ENCODE peak calls at places on chromosomes 7 and 10, in six cellular contexts. G is H54, S is sigmoid colon, F is IMR-90, K is HCT116, E is spleen. L is an unnamed sample.

GRCh38 chr10:130531312-130531711 is 395.1 kb downstream of the GLRX3 start:
- DNase-seq in G (no peak), S (no peak), F (no peak), K (no peak), E (no peak), L (no peak)

GRCh38 chr10:71351628-71352319 is 32.7 kb downstream of the SLC29A3 start:
- DNase-seq in G (no peak), S (no peak), F (no peak), K (no peak), E (no peak), L (no peak)

GRCh38 chr10:8420182-8420581 is 365.7 kb downstream of the GATA3 start:
- DNase-seq in G (no peak), S (no peak), F (no peak), K (no peak), E (no peak), L (no peak)

GRCh38 chr10:11823122-11823988 is at the start of gene PROSER2:
- DNase-seq in G (peak; percentile 71), S (no peak), F (peak; percentile 52), K (peak; percentile 27), E (peak; percentile 79), L (peak; percentile 84)

GRCh38 chr7:31082017-31082416 is 29.9 kb downstream of the ADCYAP1R1 start:
- DNase-seq in G (no peak), S (peak; percentile 57), F (no peak), K (no peak), E (peak; percentile 44), L (no peak)

GRCh38 chr7:24778543-24779282 is 21.4 kb upstream of the GSDME start:
- DNase-seq in G (peak; percentile 66), S (peak; percentile 70), F (peak; percentile 95), K (no peak), E (no peak), L (peak; percentile 27)

GRCh38 chr10:35554036-35554435 is 51.1 kb upstream of the GJD4 start:
- DNase-seq in G (no peak), S (no peak), F (no peak), K (no peak), E (no peak), L (no peak)

GRCh38 chr7:127251458-127252379 is 1.0 kb downstream of the GRM8 start:
- DNase-seq in G (no peak), S (no peak), F (no peak), K (no peak), E (peak; percentile 70), L (no peak)

GRCh38 chr7:101676956-101677355 is 47.9 kb upstream of the MYL10 start:
- DNase-seq in G (no peak), S (no peak), F (no peak), K (no peak), E (no peak), L (no peak)

GRCh38 chr10:102868976-102869289 is 337 bp upstream of the AS3MT start:
- DNase-seq in G (no peak), S (no peak), F (no peak), K (no peak), E (no peak), L (no peak)

GRCh38 chr10:47294501-47294900 is 5.5 kb upstream of the GDF10 start:
- DNase-seq in G (no peak), S (peak; percentile 50), F (no peak), K (no peak), E (no peak), L (no peak)

GRCh38 chr10:29353291-29353690 is 64.4 kb downstream of the LYZL1 start:
- DNase-seq in G (no peak), S (no peak), F (peak; percentile 13), K (no peak), E (no peak), L (no peak)

GRCh38 chr7:126065766-126066165 is 1136.1 kb upstream of the POT1 start:
- DNase-seq in G (no peak), S (no peak), F (no peak), K (no peak), E (no peak), L (no peak)

GRCh38 chr10:80459047-80459865 is 5.1 kb downstream of the TSPAN14 start:
- DNase-seq in G (peak; percentile 72), S (peak; percentile 80), F (no peak), K (no peak), E (peak; percentile 93), L (peak; percentile 88)

GRCh38 chr10:29535012-29535777 is 99.6 kb downstream of the SVIL start:
- DNase-seq in G (peak; percentile 53), S (peak; percentile 81), F (peak; percentile 88), K (peak; percentile 16), E (no peak), L (no peak)

GRCh38 chr10:78550090-78550489 is 516.4 kb downstream of the RPS24 start:
- DNase-seq in G (no peak), S (no peak), F (no peak), K (no peak), E (no peak), L (no peak)

GRCh38 chr10:114821293-114821914 is at the start of gene FHIP2A:
- DNase-seq in G (peak; percentile 71), S (peak; percentile 82), F (peak; percentile 66), K (peak; percentile 54), E (peak; percentile 97), L (peak; percentile 93)
- TF ChIP-seq POLR2A in G (peak; percentile 62), S (no peak), F (peak; percentile 27), K (peak; percentile 30), E (no peak), L (peak; percentile 40)

GRCh38 chr10:73625884-73626753 is 15.2 kb downstream of the MYOZ1 start:
- DNase-seq in G (peak; percentile 98), S (peak; percentile 98), F (peak; percentile 98), K (peak; percentile 95), E (peak; percentile 98), L (peak; percentile 98)
- TF ChIP-seq POLR2A in G (peak; percentile 70), S (no peak), F (peak; percentile 88), K (peak; percentile 88), E (no peak), L (peak; percentile 92)

GRCh38 chr10:96089670-96090462 is 40.2 kb upstream of the ZNF518A start:
- DNase-seq in G (peak; percentile 83), S (peak; percentile 96), F (peak; percentile 96), K (peak; percentile 85), E (peak; percentile 97), L (peak; percentile 98)
- TF ChIP-seq POLR2A in G (peak; percentile 71), S (no peak), F (peak; percentile 79), K (peak; percentile 9), E (peak; percentile 42), L (peak; percentile 93)

GRCh38 chr7:44075296-44076075 is 6.8 kb downstream of the POLM start:
- DNase-seq in G (no peak), S (peak; percentile 52), F (no peak), K (no peak), E (peak; percentile 72), L (no peak)

GRCh38 chr7:44072364-44073231 is 7.2 kb upstream of the PGAM2 start:
- DNase-seq in G (peak; percentile 97), S (peak; percentile 90), F (peak; percentile 84), K (peak; percentile 48), E (peak; percentile 86), L (peak; percentile 57)

GRCh38 chr7:44074349-44074695 is 8.0 kb downstream of the POLM start:
- DNase-seq in G (no peak), S (no peak), F (no peak), K (no peak), E (no peak), L (no peak)

GRCh38 chr7:44071726-44072363 is 6.5 kb upstream of the PGAM2 start:
- DNase-seq in G (no peak), S (no peak), F (no peak), K (no peak), E (no peak), L (no peak)

GRCh38 chr7:44073664-44074348 is 8.4 kb upstream of the PGAM2 start:
- DNase-seq in G (peak; percentile 93), S (peak; percentile 91), F (peak; percentile 66), K (no peak), E (peak; percentile 98), L (no peak)
- TF ChIP-seq POLR2A in G (peak; percentile 12), S (no peak), F (no peak), K (no peak), E (no peak), L (no peak)

L was measured in erythroblast.